ENCODE peak calls at places on chromosome 17, in seven cellular contexts. One of them, this sample, is unnamed.
A peak's percentile ranks its signal among the peaks of the same experiment; 100 is the strongest.

GRCh38 chr17:50830994-50831393 is 4.4 kb upstream of the WFIKKN2 start:
- DNase-seq in A549: no peak
- DNase-seq in suprapubic skin: no peak
- DNase-seq in tibial nerve: no peak
- DNase-seq in stomach: no peak
- DNase-seq in ovary: peak; percentile 45
- DNase-seq in esophagus squamous epithelium: no peak
- DNase-seq in this sample: no peak

GRCh38 chr17:16425698-16426659 is 10.6 kb downstream of the TRPV2 start:
- DNase-seq in A549: no peak
- DNase-seq in suprapubic skin: no peak
- DNase-seq in tibial nerve: no peak
- DNase-seq in stomach: peak; percentile 40
- DNase-seq in ovary: no peak
- DNase-seq in esophagus squamous epithelium: no peak
- DNase-seq in this sample: no peak

GRCh38 chr17:67109111-67109510 is 64.8 kb downstream of the CACNG1 start:
- DNase-seq in A549: no peak
- DNase-seq in suprapubic skin: no peak
- DNase-seq in tibial nerve: no peak
- DNase-seq in stomach: no peak
- DNase-seq in ovary: no peak
- DNase-seq in esophagus squamous epithelium: no peak
- DNase-seq in this sample: no peak

GRCh38 chr17:82098939-82099765 is 1.1 kb upstream of the FASN start:
- DNase-seq in A549: no peak
- DNase-seq in suprapubic skin: no peak
- DNase-seq in tibial nerve: no peak
- DNase-seq in stomach: no peak
- DNase-seq in ovary: no peak
- DNase-seq in esophagus squamous epithelium: no peak
- DNase-seq in this sample: peak; percentile 55

GRCh38 chr17:5581655-5582054 is 2.7 kb downstream of the NLRP1 start:
- DNase-seq in A549: no peak
- DNase-seq in suprapubic skin: no peak
- DNase-seq in tibial nerve: no peak
- DNase-seq in stomach: no peak
- DNase-seq in ovary: no peak
- DNase-seq in esophagus squamous epithelium: no peak
- DNase-seq in this sample: no peak

GRCh38 chr17:74031314-74032080 is 172.0 kb upstream of the RPL38 start:
- DNase-seq in A549: no peak
- DNase-seq in suprapubic skin: no peak
- DNase-seq in tibial nerve: no peak
- DNase-seq in stomach: no peak
- DNase-seq in ovary: no peak
- DNase-seq in esophagus squamous epithelium: no peak
- DNase-seq in this sample: no peak

GRCh38 chr17:2455956-2456355 is 55.1 kb upstream of the MNT start:
- DNase-seq in A549: no peak
- DNase-seq in suprapubic skin: no peak
- DNase-seq in tibial nerve: no peak
- DNase-seq in stomach: no peak
- DNase-seq in ovary: no peak
- DNase-seq in esophagus squamous epithelium: no peak
- DNase-seq in this sample: no peak

GRCh38 chr17:78753316-78754250 is 28.5 kb downstream of the CYTH1 start:
- DNase-seq in A549: no peak
- DNase-seq in suprapubic skin: no peak
- DNase-seq in tibial nerve: no peak
- DNase-seq in stomach: no peak
- DNase-seq in ovary: no peak
- DNase-seq in esophagus squamous epithelium: no peak
- DNase-seq in this sample: no peak

GRCh38 chr17:7838291-7839075 is 4.5 kb downstream of the KDM6B start:
- DNase-seq in A549: no peak
- DNase-seq in suprapubic skin: no peak
- DNase-seq in tibial nerve: no peak
- DNase-seq in stomach: no peak
- DNase-seq in ovary: peak; percentile 71
- DNase-seq in esophagus squamous epithelium: no peak
- DNase-seq in this sample: peak; percentile 77

GRCh38 chr17:68061512-68062313 is 26.2 kb downstream of the KPNA2 start:
- DNase-seq in A549: no peak
- DNase-seq in suprapubic skin: no peak
- DNase-seq in tibial nerve: no peak
- DNase-seq in stomach: no peak
- DNase-seq in ovary: no peak
- DNase-seq in esophagus squamous epithelium: no peak
- DNase-seq in this sample: no peak

GRCh38 chr17:69560987-69561441 is 146.5 kb downstream of the MAP2K6 start:
- DNase-seq in A549: no peak
- DNase-seq in suprapubic skin: no peak
- DNase-seq in tibial nerve: no peak
- DNase-seq in stomach: no peak
- DNase-seq in ovary: no peak
- DNase-seq in esophagus squamous epithelium: no peak
- DNase-seq in this sample: no peak

GRCh38 chr17:82449136-82449882 is 1.2 kb downstream of the CYBC1 start:
- DNase-seq in A549: no peak
- DNase-seq in suprapubic skin: peak; percentile 78
- DNase-seq in tibial nerve: no peak
- DNase-seq in stomach: peak; percentile 54
- DNase-seq in ovary: peak; percentile 39
- DNase-seq in esophagus squamous epithelium: peak; percentile 51
- DNase-seq in this sample: peak; percentile 31

GRCh38 chr17:35801583-35802224 is 6.3 kb upstream of the MMP28 start:
- DNase-seq in A549: no peak
- DNase-seq in suprapubic skin: no peak
- DNase-seq in tibial nerve: no peak
- DNase-seq in stomach: peak; percentile 72
- DNase-seq in ovary: no peak
- DNase-seq in esophagus squamous epithelium: no peak
- DNase-seq in this sample: peak; percentile 41

GRCh38 chr17:9816472-9816871 is 5.4 kb downstream of the GSG1L2 start:
- DNase-seq in A549: no peak
- DNase-seq in suprapubic skin: no peak
- DNase-seq in tibial nerve: no peak
- DNase-seq in stomach: no peak
- DNase-seq in ovary: no peak
- DNase-seq in esophagus squamous epithelium: no peak
- DNase-seq in this sample: no peak

GRCh38 chr17:50102164-50102991 is 7.2 kb downstream of the PDK2 start:
- DNase-seq in A549: no peak
- DNase-seq in suprapubic skin: no peak
- DNase-seq in tibial nerve: no peak
- DNase-seq in stomach: peak; percentile 90
- DNase-seq in ovary: peak; percentile 55
- DNase-seq in esophagus squamous epithelium: no peak
- DNase-seq in this sample: no peak

GRCh38 chr17:3974980-3975379 is 10.7 kb upstream of the ATP2A3 start:
- DNase-seq in A549: no peak
- DNase-seq in suprapubic skin: no peak
- DNase-seq in tibial nerve: no peak
- DNase-seq in stomach: no peak
- DNase-seq in ovary: no peak
- DNase-seq in esophagus squamous epithelium: no peak
- DNase-seq in this sample: no peak

GRCh38 chr17:40538936-40539705 is 26.2 kb downstream of the CCR7 start:
- DNase-seq in A549: no peak
- DNase-seq in suprapubic skin: peak; percentile 42
- DNase-seq in tibial nerve: no peak
- DNase-seq in stomach: no peak
- DNase-seq in ovary: peak; percentile 14
- DNase-seq in esophagus squamous epithelium: no peak
- DNase-seq in this sample: no peak

GRCh38 chr17:979539-980405 is at the start of gene NXN:
- DNase-seq in A549: peak; percentile 65
- DNase-seq in suprapubic skin: peak; percentile 87
- DNase-seq in tibial nerve: peak; percentile 80
- DNase-seq in stomach: peak; percentile 91
- DNase-seq in ovary: peak; percentile 94
- DNase-seq in esophagus squamous epithelium: peak; percentile 18
- DNase-seq in this sample: peak; percentile 84
- TF ChIP-seq POLR2A in A549: peak; percentile 72
- TF ChIP-seq POLR2A in suprapubic skin: peak; percentile 26
- TF ChIP-seq POLR2A in tibial nerve: peak; percentile 70
- TF ChIP-seq POLR2A in stomach: no peak
- TF ChIP-seq POLR2A in ovary: no peak
- TF ChIP-seq POLR2A in esophagus squamous epithelium: no peak
- TF ChIP-seq POLR2A in this sample: no peak

GRCh38 chr17:58344047-58344790 is 7.8 kb downstream of the SUPT4H1 start:
- DNase-seq in A549: no peak
- DNase-seq in suprapubic skin: peak; percentile 45
- DNase-seq in tibial nerve: no peak
- DNase-seq in stomach: peak; percentile 53
- DNase-seq in ovary: no peak
- DNase-seq in esophagus squamous epithelium: peak; percentile 49
- DNase-seq in this sample: no peak
- TF ChIP-seq POLR2A in A549: no peak
- TF ChIP-seq POLR2A in suprapubic skin: no peak
- TF ChIP-seq POLR2A in tibial nerve: no peak
- TF ChIP-seq POLR2A in stomach: no peak
- TF ChIP-seq POLR2A in ovary: no peak
- TF ChIP-seq POLR2A in esophagus squamous epithelium: no peak
- TF ChIP-seq POLR2A in this sample: peak; percentile 48

GRCh38 chr17:42411321-42411820 is 11.7 kb downstream of the CAVIN1 start:
- DNase-seq in A549: no peak
- DNase-seq in suprapubic skin: no peak
- DNase-seq in tibial nerve: no peak
- DNase-seq in stomach: no peak
- DNase-seq in ovary: no peak
- DNase-seq in esophagus squamous epithelium: no peak
- DNase-seq in this sample: no peak
- TF ChIP-seq POLR2A in A549: no peak
- TF ChIP-seq POLR2A in suprapubic skin: no peak
- TF ChIP-seq POLR2A in tibial nerve: no peak
- TF ChIP-seq POLR2A in stomach: no peak
- TF ChIP-seq POLR2A in ovary: no peak
- TF ChIP-seq POLR2A in esophagus squamous epithelium: no peak
- TF ChIP-seq POLR2A in this sample: no peak

DNA sequence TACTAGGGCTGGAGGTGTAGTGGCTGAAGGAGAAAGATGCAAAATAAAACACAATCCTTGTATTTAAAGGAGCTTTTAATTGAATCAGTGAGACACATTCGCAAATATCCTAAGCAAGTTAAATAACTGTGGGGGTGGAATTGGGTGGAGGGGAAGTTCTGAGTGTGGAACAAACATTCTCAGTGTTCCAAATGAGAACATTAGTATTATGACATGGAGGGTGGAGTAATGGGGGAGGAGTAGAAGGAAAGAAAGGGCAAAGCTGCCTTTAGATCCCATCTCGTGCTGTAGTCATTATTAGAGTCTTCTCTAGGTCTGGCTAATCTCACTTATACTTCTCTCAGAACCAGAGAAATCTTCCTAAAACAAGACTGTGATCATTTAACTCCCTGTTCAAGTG is 169.7 kb downstream of the ANKFN1 start:
- DNase-seq in A549: no peak
- DNase-seq in suprapubic skin: no peak
- DNase-seq in tibial nerve: no peak
- DNase-seq in stomach: no peak
- DNase-seq in ovary: no peak
- DNase-seq in esophagus squamous epithelium: no peak
- DNase-seq in this sample: no peak
- TF ChIP-seq POLR2A in A549: no peak
- TF ChIP-seq POLR2A in suprapubic skin: no peak
- TF ChIP-seq POLR2A in tibial nerve: no peak
- TF ChIP-seq POLR2A in stomach: no peak
- TF ChIP-seq POLR2A in ovary: no peak
- TF ChIP-seq POLR2A in esophagus squamous epithelium: no peak
- TF ChIP-seq POLR2A in this sample: no peak

This sample was measured in erythroblast.